ENCODE peak calls at places on chromosome 3, in eight cellular contexts. D is GM23338; X is WTC11; F is EH; A is GM12878; Y is activated naive CD4-positive, alpha-beta T cell; V is naive thymus-derived CD8-positive, alpha-beta T cell; L is LoVo. G is an unnamed sample.

GRCh38 chr3:80232760-80233159 is 465.0 kb upstream of the ROBO1 start:
- DNase-seq in D (peak), X (no peak), F (no peak), A (no peak), Y (no peak), V (no peak), L (no peak), G (no peak)

GRCh38 chr3:46378426-46378942 is 7.7 kb downstream of the CCR5 start:
- DNase-seq in D (peak), X (peak), F (peak), A (no peak), Y (peak), V (peak), L (peak), G (peak)

GRCh38 chr3:15281817-15282216 is 50.6 kb downstream of the SH3BP5 start:
- DNase-seq in D (no peak), X (no peak), F (no peak), A (no peak), Y (no peak), V (no peak), L (no peak), G (no peak)

GRCh38 chr3:134333522-134334181 is 40.6 kb downstream of the AMOTL2 start:
- DNase-seq in D (peak), X (no peak), F (peak), A (no peak), Y (no peak), V (no peak), L (peak), G (peak)

GRCh38 chr3:196174652-196175051 is 36.5 kb downstream of the ZDHHC19 start:
- DNase-seq in D (no peak), X (no peak), F (no peak), A (no peak), Y (no peak), V (no peak), L (no peak), G (no peak)

GRCh38 chr3:127446756-127447155 is 143.8 kb downstream of the TPRA1 start:
- DNase-seq in D (no peak), X (no peak), F (no peak), A (no peak), Y (no peak), V (no peak), L (no peak), G (no peak)

GRCh38 chr3:136069933-136070332 is 104.4 kb downstream of the PPP2R3A start:
- DNase-seq in D (no peak), X (no peak), F (peak), A (no peak), Y (no peak), V (no peak), L (no peak), G (no peak)

GRCh38 chr3:132315851-132316250 is 1.4 kb upstream of the ACP3 start:
- DNase-seq in D (no peak), X (no peak), F (no peak), A (no peak), Y (no peak), V (no peak), L (no peak), G (no peak)

GRCh38 chr3:194971009-194971408 is 285.3 kb downstream of the FAM43A start:
- DNase-seq in D (no peak), X (no peak), F (no peak), A (no peak), Y (no peak), V (no peak), L (no peak), G (no peak)

GRCh38 chr3:140203510-140203909 is 268.5 kb downstream of the CLSTN2 start:
- DNase-seq in D (peak), X (no peak), F (no peak), A (no peak), Y (no peak), V (no peak), L (no peak), G (no peak)

GRCh38 chr3:69084326-69084667 is 440 bp upstream of the ARL6IP5 start:
- DNase-seq in D (no peak), X (no peak), F (peak), A (no peak), Y (no peak), V (no peak), L (peak), G (no peak)

GRCh38 chr3:47250309-47251060 is 32.1 kb downstream of the KIF9 start:
- DNase-seq in D (peak), X (peak), F (peak), A (no peak), Y (no peak), V (no peak), L (peak), G (peak)

GRCh38 chr3:37974121-37974927 is 16.3 kb upstream of the VILL start:
- DNase-seq in D (peak), X (peak), F (peak), A (no peak), Y (peak), V (peak), L (peak), G (peak)

GRCh38 chr3:97815149-97815917 is 6.5 kb upstream of the CRYBG3 start:
- DNase-seq in D (no peak), X (no peak), F (peak), A (no peak), Y (peak), V (no peak), L (no peak), G (no peak)

GRCh38 chr3:151345854-151346253 is 16.5 kb upstream of the P2RY13 start:
- DNase-seq in D (no peak), X (no peak), F (peak), A (no peak), Y (no peak), V (no peak), L (peak), G (no peak)

GRCh38 chr3:191373327-191373726 is 43.0 kb upstream of the UTS2B start:
- DNase-seq in D (no peak), X (no peak), F (peak), A (no peak), Y (no peak), V (no peak), L (no peak), G (no peak)

GRCh38 chr3:129694228-129694627 is 87.8 kb upstream of the PLXND1 start:
- DNase-seq in D (peak), X (no peak), F (no peak), A (no peak), Y (no peak), V (no peak), L (peak), G (no peak)

GRCh38 chr3:179107617-179108016 is 36.0 kb upstream of the ZMAT3 start:
- DNase-seq in D (no peak), X (no peak), F (no peak), A (no peak), Y (no peak), V (no peak), L (no peak), G (no peak)

GRCh38 chr3:10518506-10519150 is 13.2 kb upstream of the ATP2B2 start:
- DNase-seq in D (no peak), X (no peak), F (peak), A (no peak), Y (no peak), V (no peak), L (no peak), G (no peak)